ENCODE peak calls at places on chromosomes 13 and 19, in ten cellular contexts. X, K, G, I, S, U, P, R, Q and O are unnamed samples.
A peak's percentile ranks its signal among the peaks of the same experiment; 100 is the strongest.

GRCh38 chr13:109790071-109790470 is 3.7 kb upstream of the IRS2 start:
- DNase-seq in R (no peak), S (no peak), K (no peak), G (no peak), X (no peak), U (no peak), Q (no peak), P (no peak), I (no peak), O (no peak)

GRCh38 chr13:44240611-44241010 is 133.0 kb upstream of the SERP2 start:
- DNase-seq in K (no peak), I (no peak), X (no peak), S (no peak), Q (no peak), P (no peak), U (no peak), R (no peak), G (no peak), O (no peak)

GRCh38 chr19:33797821-33798633 is 1.4 kb downstream of the KCTD15 start:
- DNase-seq in P (no peak), G (no peak), Q (no peak), R (peak; percentile 34), K (no peak), S (no peak), U (no peak), X (no peak), I (no peak), O (no peak)

GRCh38 chr19:11088508-11089253 is 582 bp upstream of the LDLR start:
- DNase-seq in K (no peak), Q (no peak), X (no peak), G (no peak), U (peak; percentile 33), R (no peak), S (no peak), I (no peak), P (no peak), O (no peak)

GRCh38 chr19:7869453-7869909 is 4.7 kb downstream of the PRR36 start:
- DNase-seq in R (peak; percentile 73), S (peak; percentile 88), K (no peak), P (no peak), I (peak; percentile 66), X (peak; percentile 62), Q (no peak), U (peak; percentile 87), G (no peak), O (no peak)

GRCh38 chr19:41223431-41224234 is 4.6 kb downstream of the AXL start:
- DNase-seq in G (peak; percentile 60), P (peak; percentile 78), U (no peak), I (no peak), K (peak; percentile 52), S (no peak), Q (no peak), R (no peak), X (no peak), O (no peak)

GRCh38 chr19:39845621-39846175 is 481 bp downstream of the FBL start:
- DNase-seq in Q (peak; percentile 5), P (no peak), R (peak; percentile 58), S (peak; percentile 53), X (no peak), G (no peak), K (no peak), I (no peak), U (peak; percentile 25), O (no peak)

GRCh38 chr13:98466634-98467236 is 110.2 kb downstream of the STK24 start:
- DNase-seq in X (no peak), I (no peak), G (no peak), P (no peak), K (no peak), Q (peak; percentile 81), U (peak; percentile 41), S (peak; percentile 66), R (peak; percentile 71), O (no peak)

GRCh38 chr13:104823071-104823470 is 1712.4 kb downstream of the EFNB2 start:
- DNase-seq in I (no peak), P (no peak), S (no peak), R (no peak), U (no peak), X (no peak), Q (no peak), K (no peak), G (no peak), O (no peak)

GRCh38 chr19:801030-801860 is 4.0 kb downstream of the PTBP1 start:
- DNase-seq in G (no peak), P (peak; percentile 48), Q (no peak), X (no peak), K (no peak), R (peak; percentile 77), S (no peak), I (no peak), U (no peak), O (no peak)

GRCh38 chr13:111899714-111900389 is 167.1 kb upstream of the SOX1 start:
- DNase-seq in Q (no peak), U (no peak), P (no peak), I (no peak), S (no peak), G (no peak), X (no peak), R (no peak), K (no peak), O (no peak)

GRCh38 chr19:28472111-28472510 is 740.8 kb downstream of the UQCRFS1 start:
- DNase-seq in X (no peak), R (no peak), U (no peak), K (no peak), G (no peak), S (no peak), Q (no peak), I (no peak), P (no peak), O (no peak)

GRCh38 chr13:21638319-21639282 is 32.3 kb upstream of the FGF9 start:
- DNase-seq in X (no peak), U (peak; percentile 47), G (no peak), K (no peak), S (no peak), R (peak; percentile 35), Q (no peak), I (no peak), P (peak; percentile 10), O (no peak)

GRCh38 chr19:40750035-40750284 is 317 bp downstream of the ACTMAP start:
- DNase-seq in S (no peak), R (no peak), P (no peak), Q (no peak), G (no peak), I (no peak), K (no peak), U (no peak), X (no peak), O (no peak)

GRCh38 chr13:110628477-110628793 is 13.1 kb downstream of the NAXD start:
- DNase-seq in R (peak; percentile 58), S (peak; percentile 57), U (no peak), Q (no peak), P (no peak), I (no peak), G (no peak), K (no peak), X (no peak), O (no peak)